ENCODE peak calls at places on chromosome 15, in seven cellular contexts. P is body of pancreas, O is GM12878, X is stomach, U is H1, M is spleen, E is ovary. V is an unnamed sample.

GRCh38 chr15:23647001-23647295 is 719 bp downstream of the MAGEL2 start:
- DNase-seq in M (no peak), E (no peak), U (no peak), X (no peak), O (no peak), P (no peak), V (no peak)

GRCh38 chr15:81754078-81754477 is 291.7 kb downstream of the MEX3B start:
- DNase-seq in E (no peak), P (no peak), O (no peak), X (no peak), M (no peak), U (no peak), V (no peak)

GRCh38 chr15:54082836-54083492 is 104.7 kb downstream of the UNC13C start:
- DNase-seq in P (no peak), E (no peak), U (peak; percentile 19), O (no peak), X (no peak), M (no peak), V (no peak)

GRCh38 chr15:72796515-72797337 is 13.2 kb upstream of the ADPGK start:
- DNase-seq in E (peak; percentile 58), U (no peak), X (peak; percentile 43), M (peak; percentile 88), P (peak; percentile 45), O (no peak), V (peak; percentile 92)

GRCh38 chr15:77296773-77297337 is 123.0 kb downstream of the PEAK1 start:
- DNase-seq in U (no peak), M (no peak), P (no peak), E (no peak), O (no peak), X (no peak), V (no peak)

GRCh38 chr15:73265536-73266153 is 103.1 kb downstream of the HCN4 start:
- DNase-seq in M (no peak), P (peak; percentile 31), E (peak; percentile 25), U (no peak), O (no peak), X (peak; percentile 31), V (no peak)

GRCh38 chr15:33190539-33190938 is 4.0 kb downstream of the FMN1 start:
- DNase-seq in M (no peak), P (no peak), X (no peak), U (no peak), E (no peak), O (no peak), V (no peak)

GRCh38 chr15:93042691-93043378 is 46.2 kb downstream of the RGMA start:
- DNase-seq in P (no peak), E (no peak), U (no peak), O (no peak), M (peak; percentile 56), X (no peak), V (no peak)

GRCh38 chr15:26972636-26973035 is 1.7 kb downstream of the GABRG3 start:
- DNase-seq in P (no peak), M (no peak), O (no peak), U (no peak), X (no peak), E (no peak), V (no peak)

GRCh38 chr15:75052972-75053747 is 29.8 kb downstream of the PPCDC start:
- DNase-seq in M (no peak), X (no peak), U (no peak), E (no peak), P (no peak), O (no peak), V (no peak)

GRCh38 chr15:75070674-75071073 is 47.3 kb downstream of the PPCDC start:
- DNase-seq in X (no peak), U (no peak), M (no peak), E (no peak), O (no peak), P (no peak), V (no peak)

GRCh38 chr15:23877502-23878412 is 190.7 kb upstream of the NDN start:
- DNase-seq in U (no peak), X (peak; percentile 52), M (no peak), E (peak; percentile 60), P (peak; percentile 74), O (no peak), V (peak; percentile 36)

GRCh38 chr15:38190501-38190900 is 62.1 kb upstream of the SPRED1 start:
- DNase-seq in E (no peak), M (no peak), P (no peak), O (no peak), X (no peak), U (no peak), V (no peak)

GRCh38 chr15:25094519-25094918 is 139.7 kb downstream of the SNRPN start:
- DNase-seq in P (no peak), U (no peak), E (no peak), O (no peak), X (no peak), M (peak; percentile 45), V (no peak)

DNA sequence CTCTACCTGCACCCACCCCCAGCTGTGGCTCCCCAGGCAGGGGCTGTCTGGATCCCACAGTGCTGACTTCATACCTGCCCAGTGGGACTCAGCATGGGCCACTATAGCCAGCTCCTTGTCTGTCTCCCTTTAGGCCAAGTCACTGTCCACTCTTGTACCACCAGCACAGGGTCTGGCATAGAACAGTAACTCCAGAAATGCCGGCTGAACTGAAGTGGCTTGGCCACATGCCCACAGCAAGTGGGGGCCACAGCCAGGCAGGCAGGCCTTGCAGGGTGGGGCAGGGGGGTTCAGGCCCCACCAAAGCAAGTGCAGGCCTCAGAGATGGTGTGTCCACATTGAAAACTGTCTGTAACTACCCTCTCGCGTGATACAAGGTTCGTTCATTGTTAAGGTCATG is 252.6 kb upstream of the LYSMD4 start:
- DNase-seq in U (no peak), E (no peak), X (no peak), P (no peak), M (no peak), O (no peak), V (no peak)
- H3K27ac ChIP-seq in U (no peak overlapping the region), E (no peak overlapping the region), X (no peak overlapping the region), P (no peak overlapping the region), M (no peak overlapping the region), O (no peak overlapping the region), V (no peak overlapping the region)

GRCh38 chr15:65923264-65923663 is 54.0 kb downstream of the RAB11A start:
- DNase-seq in E (no peak), P (no peak), U (no peak), O (no peak), M (no peak), X (no peak), V (no peak)

GRCh38 chr15:65921780-65922179 is 52.5 kb downstream of the RAB11A start:
- DNase-seq in O (no peak), X (no peak), U (no peak), E (no peak), P (no peak), M (no peak), V (no peak)

GRCh38 chr15:65924004-65924403 is 54.7 kb downstream of the RAB11A start:
- DNase-seq in E (no peak), X (no peak), O (no peak), M (no peak), U (no peak), P (no peak), V (no peak)

GRCh38 chr15:65920825-65921309 is 51.6 kb downstream of the RAB11A start:
- DNase-seq in P (no peak), M (no peak), X (no peak), O (peak; percentile 89), U (no peak), E (no peak), V (no peak)

GRCh38 chr15:65922621-65923020 is 53.3 kb downstream of the RAB11A start:
- DNase-seq in U (no peak), M (no peak), P (no peak), X (no peak), O (no peak), E (no peak), V (peak; percentile 31)
- TF ChIP-seq POLR2A in U (no peak), M (no peak), P (no peak), X (no peak), O (no peak), E (no peak), V (no peak)

GRCh38 chr15:57923311-57923710 is 142.2 kb downstream of the ALDH1A2 start:
- DNase-seq in X (peak; percentile 56), U (no peak), M (no peak), O (no peak), P (peak; percentile 32), E (no peak), V (no peak)

GRCh38 chr15:57921371-57921770 is 144.1 kb downstream of the ALDH1A2 start:
- DNase-seq in E (no peak), O (no peak), X (no peak), P (no peak), U (no peak), M (no peak), V (no peak)

GRCh38 chr15:57923750-57924149 is 141.8 kb downstream of the ALDH1A2 start:
- DNase-seq in E (no peak), U (no peak), P (peak; percentile 47), O (no peak), M (no peak), X (peak; percentile 31), V (peak; percentile 53)

GRCh38 chr15:57924536-57924935 is 141.0 kb downstream of the ALDH1A2 start:
- DNase-seq in E (no peak), X (no peak), O (no peak), P (no peak), M (no peak), U (no peak), V (no peak)

DNA sequence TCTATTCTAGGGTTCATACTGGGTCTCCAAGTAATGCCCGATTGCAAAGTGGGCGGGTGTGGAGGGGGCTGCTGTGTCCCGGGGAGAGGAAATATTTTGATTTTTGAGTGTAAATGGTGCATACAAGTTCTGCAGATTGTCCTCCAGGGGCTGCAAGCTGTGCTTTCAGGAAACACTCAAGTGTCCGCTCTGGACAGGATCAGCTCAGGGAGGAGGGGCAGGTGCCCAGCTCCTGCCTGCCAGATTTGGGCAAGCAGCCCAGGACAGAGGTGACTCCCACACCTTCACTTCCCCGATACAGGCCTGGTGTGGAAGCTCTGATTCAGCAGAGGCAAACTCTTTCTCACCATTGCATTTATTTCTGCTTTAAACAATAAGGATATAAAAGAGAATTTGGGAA is 142.7 kb downstream of the ALDH1A2 start:
- DNase-seq in X (peak; percentile 90), P (peak; percentile 85), M (no peak), O (no peak), U (no peak), E (peak; percentile 51), V (peak; percentile 30)
- H3K27ac ChIP-seq in X (peak overlapping the region; percentile 72), P (peak overlapping the region; percentile 77), M (no peak overlapping the region), O (no peak overlapping the region), U (no peak overlapping the region), E (peak overlapping the region; percentile 36), V (peak overlapping the region; percentile 36)

GRCh38 chr15:60963557-60963956 is 265.5 kb downstream of the RORA start:
- DNase-seq in M (no peak), P (no peak), U (no peak), X (no peak), O (no peak), E (no peak), V (no peak)
- TF ChIP-seq POLR2A in M (no peak), P (no peak), U (no peak), X (no peak), O (no peak), E (no peak), V (no peak)

GRCh38 chr15:70112018-70112395 is 14.3 kb upstream of the TLE3 start:
- DNase-seq in U (no peak), E (no peak), X (no peak), M (no peak), O (no peak), P (no peak), V (no peak)
- H3K27ac ChIP-seq in U (no peak overlapping the region), E (peak overlapping the region; percentile 82), X (peak overlapping the region; percentile 82), M (no peak overlapping the region), O (no peak overlapping the region), P (peak overlapping the region; percentile 90), V (peak overlapping the region; percentile 57)